ENCODE peak calls at places on chromosomes 11 and 22, in five cellular contexts. One of them, this sample, is unnamed.
A peak's percentile ranks its signal among the peaks of the same experiment; 100 is the strongest.

GRCh38 chr22:18035740-18036139 is 11.4 kb upstream of the MICAL3 start:
- DNase-seq in GM12878: no peak
- DNase-seq in HCT116: peak; percentile 35
- DNase-seq in endothelial cell of umbilical vein: no peak
- DNase-seq in HepG2: peak; percentile 82
- DNase-seq in this sample: no peak

GRCh38 chr22:26691377-26691716 is 34.0 kb downstream of the MIAT start:
- DNase-seq in HCT116: no peak
- DNase-seq in GM12878: no peak
- DNase-seq in endothelial cell of umbilical vein: no peak
- DNase-seq in HepG2: no peak
- DNase-seq in this sample: no peak

GRCh38 chr11:70203749-70204465 is 811 bp downstream of the FADD start:
- DNase-seq in HCT116: peak; percentile 19
- DNase-seq in HepG2: peak; percentile 59
- DNase-seq in endothelial cell of umbilical vein: peak; percentile 90
- DNase-seq in GM12878: peak; percentile 40
- DNase-seq in this sample: no peak

GRCh38 chr11:60872952-60873524 is 5.7 kb downstream of the ZP1 start:
- DNase-seq in HCT116: no peak
- DNase-seq in HepG2: peak; percentile 34
- DNase-seq in endothelial cell of umbilical vein: no peak
- DNase-seq in GM12878: no peak
- DNase-seq in this sample: no peak

GRCh38 chr11:19244621-19245020 is 3.9 kb upstream of the E2F8 start:
- DNase-seq in GM12878: no peak
- DNase-seq in HCT116: no peak
- DNase-seq in endothelial cell of umbilical vein: no peak
- DNase-seq in HepG2: no peak
- DNase-seq in this sample: no peak

GRCh38 chr11:47225552-47226137 is 10.9 kb downstream of the DDB2 start:
- DNase-seq in endothelial cell of umbilical vein: no peak
- DNase-seq in HepG2: no peak
- DNase-seq in HCT116: no peak
- DNase-seq in GM12878: peak; percentile 48
- DNase-seq in this sample: no peak

GRCh38 chr22:18997925-18998315 is 61.8 kb upstream of the PRODH start:
- DNase-seq in HCT116: no peak
- DNase-seq in HepG2: no peak
- DNase-seq in GM12878: no peak
- DNase-seq in endothelial cell of umbilical vein: no peak
- DNase-seq in this sample: no peak

GRCh38 chr11:113487622-113488021 is 12.4 kb upstream of the DRD2 start:
- DNase-seq in HCT116: no peak
- DNase-seq in endothelial cell of umbilical vein: no peak
- DNase-seq in HepG2: no peak
- DNase-seq in GM12878: no peak
- DNase-seq in this sample: no peak

GRCh38 chr11:12949456-12949855 is 59.7 kb upstream of the RASSF10 start:
- DNase-seq in HCT116: no peak
- DNase-seq in endothelial cell of umbilical vein: no peak
- DNase-seq in GM12878: no peak
- DNase-seq in HepG2: no peak
- DNase-seq in this sample: no peak

GRCh38 chr11:10913075-10913474 is 55.2 kb upstream of the ZBED5 start:
- DNase-seq in HepG2: no peak
- DNase-seq in GM12878: no peak
- DNase-seq in HCT116: no peak
- DNase-seq in endothelial cell of umbilical vein: no peak
- DNase-seq in this sample: no peak

GRCh38 chr22:42428025-42428424 is 4.2 kb downstream of the NFAM1 start:
- DNase-seq in endothelial cell of umbilical vein: no peak
- DNase-seq in HCT116: no peak
- DNase-seq in GM12878: no peak
- DNase-seq in HepG2: no peak
- DNase-seq in this sample: no peak

GRCh38 chr11:8225589-8226036 is 38.1 kb downstream of the LMO1 start:
- DNase-seq in endothelial cell of umbilical vein: peak; percentile 68
- DNase-seq in GM12878: no peak
- DNase-seq in HCT116: peak; percentile 42
- DNase-seq in HepG2: peak; percentile 39
- DNase-seq in this sample: peak; percentile 6

GRCh38 chr11:112042161-112042960 is 17.2 kb downstream of the DLAT start:
- DNase-seq in endothelial cell of umbilical vein: peak; percentile 67
- DNase-seq in GM12878: no peak
- DNase-seq in HCT116: peak; percentile 64
- DNase-seq in HepG2: no peak
- DNase-seq in this sample: no peak

GRCh38 chr11:14148653-14149273 is 186.2 kb downstream of the SPON1 start:
- DNase-seq in endothelial cell of umbilical vein: peak; percentile 36
- DNase-seq in HepG2: peak; percentile 16
- DNase-seq in HCT116: peak; percentile 29
- DNase-seq in GM12878: no peak
- DNase-seq in this sample: peak; percentile 10

GRCh38 chr22:46103181-46103580 is 47.1 kb upstream of the PPARA start:
- DNase-seq in GM12878: no peak
- DNase-seq in HepG2: no peak
- DNase-seq in HCT116: no peak
- DNase-seq in endothelial cell of umbilical vein: no peak
- DNase-seq in this sample: no peak

GRCh38 chr22:23060612-23061400 is 9.5 kb upstream of the GNAZ start:
- DNase-seq in HepG2: no peak
- DNase-seq in HCT116: no peak
- DNase-seq in endothelial cell of umbilical vein: no peak
- DNase-seq in GM12878: no peak
- DNase-seq in this sample: no peak

GRCh38 chr11:74257934-74258553 is 53.4 kb downstream of the P4HA3 start:
- DNase-seq in endothelial cell of umbilical vein: peak; percentile 75
- DNase-seq in GM12878: no peak
- DNase-seq in HCT116: no peak
- DNase-seq in HepG2: no peak
- DNase-seq in this sample: no peak

GRCh38 chr11:120867988-120868387 is 155.9 kb upstream of the TBCEL start:
- DNase-seq in HepG2: no peak
- DNase-seq in HCT116: no peak
- DNase-seq in GM12878: no peak
- DNase-seq in endothelial cell of umbilical vein: no peak
- DNase-seq in this sample: no peak

GRCh38 chr11:19646921-19647320 is 65.7 kb upstream of the NAV2 start:
- DNase-seq in GM12878: no peak
- DNase-seq in HepG2: no peak
- DNase-seq in endothelial cell of umbilical vein: no peak
- DNase-seq in HCT116: no peak
- DNase-seq in this sample: no peak

GRCh38 chr11:81203876-81204275 is 1529.8 kb downstream of the FAM181B start:
- DNase-seq in endothelial cell of umbilical vein: no peak
- DNase-seq in GM12878: no peak
- DNase-seq in HCT116: no peak
- DNase-seq in HepG2: no peak
- DNase-seq in this sample: no peak

GRCh38 chr22:20809538-20810185 is 35.7 kb downstream of the SERPIND1 start:
- DNase-seq in endothelial cell of umbilical vein: no peak
- DNase-seq in HCT116: no peak
- DNase-seq in HepG2: no peak
- DNase-seq in GM12878: no peak
- DNase-seq in this sample: no peak

GRCh38 chr22:27554841-27555456 is 246.6 kb downstream of the MN1 start:
- DNase-seq in HCT116: no peak
- DNase-seq in endothelial cell of umbilical vein: no peak
- DNase-seq in GM12878: no peak
- DNase-seq in HepG2: no peak
- DNase-seq in this sample: no peak

GRCh38 chr22:36768616-36769015 is 7.3 kb downstream of the IFT27 start:
- DNase-seq in HCT116: no peak
- DNase-seq in GM12878: no peak
- DNase-seq in endothelial cell of umbilical vein: no peak
- DNase-seq in HepG2: no peak
- DNase-seq in this sample: no peak

GRCh38 chr11:8812438-8812837 is 98.6 kb upstream of the AKIP1 start:
- DNase-seq in HepG2: peak; percentile 35
- DNase-seq in HCT116: no peak
- DNase-seq in endothelial cell of umbilical vein: no peak
- DNase-seq in GM12878: no peak
- DNase-seq in this sample: no peak

GRCh38 chr22:19721486-19722172 is 1.7 kb upstream of the GP1BB start:
- DNase-seq in GM12878: no peak
- DNase-seq in HepG2: peak; percentile 32
- DNase-seq in endothelial cell of umbilical vein: no peak
- DNase-seq in HCT116: no peak
- DNase-seq in this sample: no peak

GRCh38 chr11:46057489-46057888 is 63.8 kb downstream of the PHF21A start:
- DNase-seq in HCT116: no peak
- DNase-seq in HepG2: no peak
- DNase-seq in endothelial cell of umbilical vein: no peak
- DNase-seq in GM12878: no peak
- DNase-seq in this sample: no peak

GRCh38 chr11:96664108-96664507 is 274.3 kb downstream of the JRKL start:
- DNase-seq in GM12878: no peak
- DNase-seq in HepG2: no peak
- DNase-seq in endothelial cell of umbilical vein: no peak
- DNase-seq in HCT116: no peak
- DNase-seq in this sample: no peak

GRCh38 chr11:47270331-47271271 is 668 bp downstream of the MADD start:
- DNase-seq in endothelial cell of umbilical vein: peak; percentile 26
- DNase-seq in HepG2: peak; percentile 49
- DNase-seq in HCT116: no peak
- DNase-seq in GM12878: no peak
- DNase-seq in this sample: no peak

GRCh38 chr11:42410251-42410956 is 901.4 kb upstream of the API5 start:
- DNase-seq in endothelial cell of umbilical vein: no peak
- DNase-seq in HepG2: no peak
- DNase-seq in HCT116: no peak
- DNase-seq in GM12878: no peak
- DNase-seq in this sample: no peak

GRCh38 chr11:12508151-12508740 is 130.9 kb downstream of the PARVA start:
- DNase-seq in endothelial cell of umbilical vein: peak; percentile 70
- DNase-seq in GM12878: no peak
- DNase-seq in HCT116: no peak
- DNase-seq in HepG2: no peak
- DNase-seq in this sample: peak; percentile 64

GRCh38 chr11:76313913-76314740 is 66.8 kb downstream of the THAP12 start:
- DNase-seq in GM12878: no peak
- DNase-seq in endothelial cell of umbilical vein: no peak
- DNase-seq in HCT116: no peak
- DNase-seq in HepG2: no peak
- DNase-seq in this sample: no peak

GRCh38 chr22:27991586-27992293 is 72.7 kb upstream of the PITPNB start:
- DNase-seq in GM12878: no peak
- DNase-seq in HCT116: no peak
- DNase-seq in endothelial cell of umbilical vein: no peak
- DNase-seq in HepG2: no peak
- DNase-seq in this sample: no peak

GRCh38 chr11:123362941-123363340 is 67.1 kb upstream of the GRAMD1B start:
- DNase-seq in endothelial cell of umbilical vein: no peak
- DNase-seq in HCT116: no peak
- DNase-seq in GM12878: no peak
- DNase-seq in HepG2: no peak
- DNase-seq in this sample: no peak

GRCh38 chr11:114569781-114570180 is 10.1 kb upstream of the NXPE1 start:
- DNase-seq in endothelial cell of umbilical vein: no peak
- DNase-seq in GM12878: no peak
- DNase-seq in HCT116: no peak
- DNase-seq in HepG2: no peak
- DNase-seq in this sample: no peak

GRCh38 chr11:68398870-68399865 is 61.4 kb upstream of the PPP6R3 start:
- DNase-seq in HepG2: no peak
- DNase-seq in GM12878: no peak
- DNase-seq in HCT116: no peak
- DNase-seq in endothelial cell of umbilical vein: no peak
- DNase-seq in this sample: no peak

GRCh38 chr22:39469681-39470461 is 13.1 kb downstream of the MGAT3 start:
- DNase-seq in endothelial cell of umbilical vein: no peak
- DNase-seq in HepG2: peak; percentile 75
- DNase-seq in HCT116: no peak
- DNase-seq in GM12878: no peak
- DNase-seq in this sample: no peak
- H3K9ac ChIP-seq in endothelial cell of umbilical vein: no peak overlapping the region
- H3K9ac ChIP-seq in HepG2: peak overlapping the region; percentile 31
- H3K9ac ChIP-seq in HCT116: no peak overlapping the region
- H3K9ac ChIP-seq in GM12878: no peak overlapping the region
- H3K9ac ChIP-seq in this sample: no peak overlapping the region

DNA sequence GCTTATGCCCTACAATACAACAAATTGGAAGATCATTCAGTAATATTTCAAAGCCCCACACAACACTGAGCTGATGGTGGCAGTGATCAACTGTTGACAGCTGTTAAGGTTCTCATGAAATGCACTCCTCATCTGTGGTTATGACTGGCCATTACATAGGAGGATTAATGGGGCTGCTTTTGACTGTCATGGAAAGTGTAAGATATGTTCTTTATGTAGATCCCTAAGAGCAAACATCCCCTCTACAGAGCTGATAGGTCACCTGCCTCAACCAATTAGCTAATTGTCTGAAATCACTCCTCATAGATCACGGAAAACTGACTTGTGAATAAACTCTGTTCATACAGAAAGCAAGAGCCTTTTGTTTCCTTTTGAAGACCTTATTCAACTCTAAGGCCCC is 78.1 kb downstream of the GAB2 start:
- DNase-seq in endothelial cell of umbilical vein: no peak
- DNase-seq in HepG2: no peak
- DNase-seq in HCT116: no peak
- DNase-seq in GM12878: no peak
- DNase-seq in this sample: no peak
- TF ChIP-seq POLR2AphosphoS5 in endothelial cell of umbilical vein: no peak
- TF ChIP-seq POLR2AphosphoS5 in HepG2: no peak
- TF ChIP-seq POLR2AphosphoS5 in HCT116: no peak
- TF ChIP-seq POLR2AphosphoS5 in GM12878: no peak
- TF ChIP-seq POLR2AphosphoS5 in this sample: no peak

GRCh38 chr22:47698906-47699305 is 936.5 kb downstream of the TBC1D22A start:
- DNase-seq in endothelial cell of umbilical vein: no peak
- DNase-seq in HepG2: no peak
- DNase-seq in GM12878: no peak
- DNase-seq in HCT116: no peak
- DNase-seq in this sample: no peak
- H3K9me3 ChIP-seq in endothelial cell of umbilical vein: peaks cover under 1% of the 10 kb centered on the region
- H3K9me3 ChIP-seq in HepG2: no peaks in the 10 kb centered on the region
- H3K9me3 ChIP-seq in GM12878: no peaks in the 10 kb centered on the region
- H3K9me3 ChIP-seq in HCT116: no peaks in the 10 kb centered on the region
- H3K9me3 ChIP-seq in this sample: no peaks in the 10 kb centered on the region

GRCh38 chr22:50531546-50532352 is 1.9 kb upstream of the TYMP start:
- DNase-seq in endothelial cell of umbilical vein: peak; percentile 42
- DNase-seq in HepG2: no peak
- DNase-seq in GM12878: no peak
- DNase-seq in HCT116: no peak
- DNase-seq in this sample: no peak

GRCh38 chr22:50532353-50532700 is 2.5 kb upstream of the TYMP start:
- DNase-seq in HepG2: no peak
- DNase-seq in HCT116: no peak
- DNase-seq in GM12878: no peak
- DNase-seq in endothelial cell of umbilical vein: no peak
- DNase-seq in this sample: no peak

GRCh38 chr22:50530857-50531545 is 1.2 kb upstream of the TYMP start:
- DNase-seq in endothelial cell of umbilical vein: peak; percentile 27
- DNase-seq in HepG2: peak; percentile 47
- DNase-seq in GM12878: no peak
- DNase-seq in HCT116: peak; percentile 76
- DNase-seq in this sample: no peak

GRCh38 chr22:50535113-50535512 is 5.3 kb upstream of the TYMP start:
- DNase-seq in endothelial cell of umbilical vein: no peak
- DNase-seq in HepG2: no peak
- DNase-seq in GM12878: no peak
- DNase-seq in HCT116: no peak
- DNase-seq in this sample: no peak

GRCh38 chr22:50532824-50533344 is 3.1 kb upstream of the TYMP start:
- DNase-seq in GM12878: no peak
- DNase-seq in HepG2: no peak
- DNase-seq in endothelial cell of umbilical vein: no peak
- DNase-seq in HCT116: no peak
- DNase-seq in this sample: no peak
- H3K9ac ChIP-seq in GM12878: peak overlapping the region; percentile 100
- H3K9ac ChIP-seq in HepG2: peak overlapping the region; percentile 73
- H3K9ac ChIP-seq in endothelial cell of umbilical vein: no peak overlapping the region
- H3K9ac ChIP-seq in HCT116: peak overlapping the region; percentile 91
- H3K9ac ChIP-seq in this sample: no peak overlapping the region

This sample was measured in SK-N-MC.